ENCODE peak calls at places on chromosomes 1 and 21, in four cellular contexts. G is GM10248, C is NCI-H1436, D is NCI-H2171 treated with DMSO at 0.1 percent for 48 hours. U is an unnamed sample.

GRCh38 chr1:167633258-167633944 is 3.4 kb downstream of the RCSD1 start:
- DNase-seq in G (no peak), C (no peak), D (no peak), U (no peak)

GRCh38 chr21:36860736-36861594 is 105.5 kb downstream of the HLCS start:
- DNase-seq in G (no peak), C (no peak), D (no peak), U (no peak)

GRCh38 chr1:58436615-58437297 is 109.8 kb downstream of the OMA1 start:
- DNase-seq in G (no peak), C (no peak), D (no peak), U (no peak)

GRCh38 chr1:230120949-230121381 is 53.9 kb downstream of the GALNT2 start:
- DNase-seq in G (no peak), C (no peak), D (no peak), U (no peak)

GRCh38 chr1:156165083-156165482 is 11.7 kb downstream of the SEMA4A start:
- DNase-seq in G (peak), C (no peak), D (no peak), U (no peak)

GRCh38 chr1:155324717-155325595 is 4.3 kb downstream of the RUSC1 start:
- DNase-seq in G (peak), C (no peak), D (peak), U (peak)

GRCh38 chr1:195574511-195574910 is 1033.7 kb downstream of the KCNT2 start:
- DNase-seq in G (no peak), C (no peak), D (no peak), U (no peak)

GRCh38 chr1:3740752-3741151 is 11.5 kb upstream of the CCDC27 start:
- DNase-seq in G (no peak), C (no peak), D (no peak), U (no peak)

GRCh38 chr1:29758764-29759499 is 522.6 kb downstream of the PTPRU start:
- DNase-seq in G (no peak), C (no peak), D (no peak), U (no peak)

GRCh38 chr1:243849089-243850012 is 692 bp downstream of the AKT3 start:
- DNase-seq in G (peak), C (peak), D (peak), U (peak)

GRCh38 chr1:30911061-30911954 is 2.8 kb upstream of the SDC3 start:
- DNase-seq in G (peak), C (peak), D (peak), U (peak)

GRCh38 chr1:224879404-224879803 is 50.1 kb upstream of the DNAH14 start:
- DNase-seq in G (no peak), C (no peak), D (no peak), U (no peak)

GRCh38 chr1:65177457-65177856 is 29.5 kb downstream of the AK4 start:
- DNase-seq in G (no peak), C (no peak), D (no peak), U (no peak)

GRCh38 chr21:29300547-29301138 is 1.9 kb downstream of the BACH1 start:
- DNase-seq in G (peak), C (no peak), D (peak), U (peak)

GRCh38 chr1:147630447-147630846 is 39.9 kb downstream of the ACP6 start:
- DNase-seq in G (no peak), C (no peak), D (no peak), U (no peak)

GRCh38 chr1:231424950-231425805 is 3.1 kb upstream of the EGLN1 start:
- DNase-seq in G (no peak), C (no peak), D (no peak), U (no peak)

GRCh38 chr21:32768530-32768929 is 3.0 kb downstream of the PAXBP1 start:
- DNase-seq in G (no peak), C (no peak), D (no peak), U (no peak)

GRCh38 chr1:170461762-170462384 is 70.1 kb upstream of the GORAB start:
- DNase-seq in G (no peak), C (no peak), D (no peak), U (no peak)

GRCh38 chr1:13948396-13948795 is 248.4 kb downstream of the PRDM2 start:
- DNase-seq in G (no peak), C (no peak), D (no peak), U (no peak)